ENCODE peak calls at places on chromosomes 16 and 17, in ten cellular contexts. One of them, this sample, is unnamed.

GRCh38 chr16:29975811-29976511 is 2.3 kb downstream of the TAOK2 start:
- DNase-seq in T-cell: no peak
- DNase-seq in GM10248: no peak
- DNase-seq in AG04450: no peak
- DNase-seq in left cardiac atrium: no peak
- DNase-seq in transverse colon: no peak
- DNase-seq in stimulated activated CD4-positive, alpha-beta T cell treated with anti-CD3 and anti-CD28 coated beads, Interleukin-4, amount 100 ng/mL, for 48 hours: no peak
- DNase-seq in tibial artery: no peak
- DNase-seq in activated CD4-positive, alpha-beta T cell treated with anti-CD3 and anti-CD28 coated beads, Interleukin-2, amount 10 ng/mL, durations not matched to agents 7 days and 5 days: no peak
- DNase-seq in uterus: no peak
- DNase-seq in this sample: peak; percentile 70

GRCh38 chr17:17516315-17516930 is 20.2 kb upstream of the RASD1 start:
- DNase-seq in T-cell: no peak
- DNase-seq in GM10248: no peak
- DNase-seq in AG04450: no peak
- DNase-seq in left cardiac atrium: no peak
- DNase-seq in transverse colon: no peak
- DNase-seq in stimulated activated CD4-positive, alpha-beta T cell treated with anti-CD3 and anti-CD28 coated beads, Interleukin-4, amount 100 ng/mL, for 48 hours: no peak
- DNase-seq in tibial artery: no peak
- DNase-seq in activated CD4-positive, alpha-beta T cell treated with anti-CD3 and anti-CD28 coated beads, Interleukin-2, amount 10 ng/mL, durations not matched to agents 7 days and 5 days: no peak
- DNase-seq in uterus: no peak
- DNase-seq in this sample: no peak

GRCh38 chr17:63571632-63572310 is 21.5 kb downstream of the DCAF7 start:
- DNase-seq in T-cell: no peak
- DNase-seq in GM10248: no peak
- DNase-seq in AG04450: peak; percentile 44
- DNase-seq in left cardiac atrium: no peak
- DNase-seq in transverse colon: no peak
- DNase-seq in stimulated activated CD4-positive, alpha-beta T cell treated with anti-CD3 and anti-CD28 coated beads, Interleukin-4, amount 100 ng/mL, for 48 hours: no peak
- DNase-seq in tibial artery: no peak
- DNase-seq in activated CD4-positive, alpha-beta T cell treated with anti-CD3 and anti-CD28 coated beads, Interleukin-2, amount 10 ng/mL, durations not matched to agents 7 days and 5 days: no peak
- DNase-seq in uterus: no peak
- DNase-seq in this sample: peak; percentile 58

GRCh38 chr17:82384730-82385429 is 13.3 kb downstream of the UTS2R start:
- DNase-seq in T-cell: no peak
- DNase-seq in GM10248: no peak
- DNase-seq in AG04450: no peak
- DNase-seq in left cardiac atrium: peak; percentile 45
- DNase-seq in transverse colon: peak; percentile 50
- DNase-seq in stimulated activated CD4-positive, alpha-beta T cell treated with anti-CD3 and anti-CD28 coated beads, Interleukin-4, amount 100 ng/mL, for 48 hours: no peak
- DNase-seq in tibial artery: peak; percentile 85
- DNase-seq in activated CD4-positive, alpha-beta T cell treated with anti-CD3 and anti-CD28 coated beads, Interleukin-2, amount 10 ng/mL, durations not matched to agents 7 days and 5 days: no peak
- DNase-seq in uterus: no peak
- DNase-seq in this sample: no peak

GRCh38 chr17:40560592-40561293 is 4.5 kb downstream of the CCR7 start:
- DNase-seq in T-cell: peak; percentile 54
- DNase-seq in GM10248: peak; percentile 83
- DNase-seq in AG04450: no peak
- DNase-seq in left cardiac atrium: peak; percentile 29
- DNase-seq in transverse colon: no peak
- DNase-seq in stimulated activated CD4-positive, alpha-beta T cell treated with anti-CD3 and anti-CD28 coated beads, Interleukin-4, amount 100 ng/mL, for 48 hours: peak; percentile 79
- DNase-seq in tibial artery: no peak
- DNase-seq in activated CD4-positive, alpha-beta T cell treated with anti-CD3 and anti-CD28 coated beads, Interleukin-2, amount 10 ng/mL, durations not matched to agents 7 days and 5 days: peak; percentile 83
- DNase-seq in uterus: peak; percentile 24
- DNase-seq in this sample: no peak

GRCh38 chr17:56316604-56317003 is 163.3 kb downstream of the ANKFN1 start:
- DNase-seq in T-cell: no peak
- DNase-seq in GM10248: no peak
- DNase-seq in AG04450: no peak
- DNase-seq in left cardiac atrium: no peak
- DNase-seq in transverse colon: no peak
- DNase-seq in stimulated activated CD4-positive, alpha-beta T cell treated with anti-CD3 and anti-CD28 coated beads, Interleukin-4, amount 100 ng/mL, for 48 hours: no peak
- DNase-seq in tibial artery: no peak
- DNase-seq in activated CD4-positive, alpha-beta T cell treated with anti-CD3 and anti-CD28 coated beads, Interleukin-2, amount 10 ng/mL, durations not matched to agents 7 days and 5 days: no peak
- DNase-seq in uterus: no peak
- DNase-seq in this sample: no peak

GRCh38 chr17:19978803-19979202 is 1.2 kb upstream of the AKAP10 start:
- DNase-seq in T-cell: no peak
- DNase-seq in GM10248: no peak
- DNase-seq in AG04450: no peak
- DNase-seq in left cardiac atrium: no peak
- DNase-seq in transverse colon: no peak
- DNase-seq in stimulated activated CD4-positive, alpha-beta T cell treated with anti-CD3 and anti-CD28 coated beads, Interleukin-4, amount 100 ng/mL, for 48 hours: no peak
- DNase-seq in tibial artery: no peak
- DNase-seq in activated CD4-positive, alpha-beta T cell treated with anti-CD3 and anti-CD28 coated beads, Interleukin-2, amount 10 ng/mL, durations not matched to agents 7 days and 5 days: no peak
- DNase-seq in uterus: no peak
- DNase-seq in this sample: no peak

GRCh38 chr16:29312835-29313558 is 93.5 kb downstream of the NPIPB11 start:
- DNase-seq in T-cell: no peak
- DNase-seq in GM10248: no peak
- DNase-seq in AG04450: no peak
- DNase-seq in left cardiac atrium: no peak
- DNase-seq in transverse colon: no peak
- DNase-seq in stimulated activated CD4-positive, alpha-beta T cell treated with anti-CD3 and anti-CD28 coated beads, Interleukin-4, amount 100 ng/mL, for 48 hours: no peak
- DNase-seq in tibial artery: peak; percentile 56
- DNase-seq in activated CD4-positive, alpha-beta T cell treated with anti-CD3 and anti-CD28 coated beads, Interleukin-2, amount 10 ng/mL, durations not matched to agents 7 days and 5 days: no peak
- DNase-seq in uterus: peak; percentile 71
- DNase-seq in this sample: no peak

GRCh38 chr17:56918916-56919315 is 5.1 kb upstream of the TRIM25 start:
- DNase-seq in T-cell: no peak
- DNase-seq in GM10248: no peak
- DNase-seq in AG04450: no peak
- DNase-seq in left cardiac atrium: no peak
- DNase-seq in transverse colon: no peak
- DNase-seq in stimulated activated CD4-positive, alpha-beta T cell treated with anti-CD3 and anti-CD28 coated beads, Interleukin-4, amount 100 ng/mL, for 48 hours: no peak
- DNase-seq in tibial artery: no peak
- DNase-seq in activated CD4-positive, alpha-beta T cell treated with anti-CD3 and anti-CD28 coated beads, Interleukin-2, amount 10 ng/mL, durations not matched to agents 7 days and 5 days: no peak
- DNase-seq in uterus: no peak
- DNase-seq in this sample: no peak

GRCh38 chr16:86505899-86506864 is 4.1 kb upstream of the FOXF1 start:
- DNase-seq in T-cell: no peak
- DNase-seq in GM10248: no peak
- DNase-seq in AG04450: no peak
- DNase-seq in left cardiac atrium: no peak
- DNase-seq in transverse colon: no peak
- DNase-seq in stimulated activated CD4-positive, alpha-beta T cell treated with anti-CD3 and anti-CD28 coated beads, Interleukin-4, amount 100 ng/mL, for 48 hours: no peak
- DNase-seq in tibial artery: no peak
- DNase-seq in activated CD4-positive, alpha-beta T cell treated with anti-CD3 and anti-CD28 coated beads, Interleukin-2, amount 10 ng/mL, durations not matched to agents 7 days and 5 days: no peak
- DNase-seq in uterus: no peak
- DNase-seq in this sample: no peak

GRCh38 chr16:55292491-55292890 is 31.5 kb upstream of the IRX6 start:
- DNase-seq in T-cell: no peak
- DNase-seq in GM10248: no peak
- DNase-seq in AG04450: no peak
- DNase-seq in left cardiac atrium: no peak
- DNase-seq in transverse colon: no peak
- DNase-seq in stimulated activated CD4-positive, alpha-beta T cell treated with anti-CD3 and anti-CD28 coated beads, Interleukin-4, amount 100 ng/mL, for 48 hours: no peak
- DNase-seq in tibial artery: no peak
- DNase-seq in activated CD4-positive, alpha-beta T cell treated with anti-CD3 and anti-CD28 coated beads, Interleukin-2, amount 10 ng/mL, durations not matched to agents 7 days and 5 days: no peak
- DNase-seq in uterus: no peak
- DNase-seq in this sample: no peak

GRCh38 chr16:89482087-89482823 is 8.1 kb downstream of the ANKRD11 start:
- DNase-seq in T-cell: no peak
- DNase-seq in GM10248: no peak
- DNase-seq in AG04450: no peak
- DNase-seq in left cardiac atrium: no peak
- DNase-seq in transverse colon: peak; percentile 45
- DNase-seq in stimulated activated CD4-positive, alpha-beta T cell treated with anti-CD3 and anti-CD28 coated beads, Interleukin-4, amount 100 ng/mL, for 48 hours: no peak
- DNase-seq in tibial artery: no peak
- DNase-seq in activated CD4-positive, alpha-beta T cell treated with anti-CD3 and anti-CD28 coated beads, Interleukin-2, amount 10 ng/mL, durations not matched to agents 7 days and 5 days: no peak
- DNase-seq in uterus: no peak
- DNase-seq in this sample: no peak

GRCh38 chr16:89261691-89262563 is 44.4 kb downstream of the ZNF778 start:
- DNase-seq in T-cell: no peak
- DNase-seq in GM10248: no peak
- DNase-seq in AG04450: no peak
- DNase-seq in left cardiac atrium: no peak
- DNase-seq in transverse colon: no peak
- DNase-seq in stimulated activated CD4-positive, alpha-beta T cell treated with anti-CD3 and anti-CD28 coated beads, Interleukin-4, amount 100 ng/mL, for 48 hours: no peak
- DNase-seq in tibial artery: no peak
- DNase-seq in activated CD4-positive, alpha-beta T cell treated with anti-CD3 and anti-CD28 coated beads, Interleukin-2, amount 10 ng/mL, durations not matched to agents 7 days and 5 days: no peak
- DNase-seq in uterus: no peak
- DNase-seq in this sample: no peak

GRCh38 chr16:28826141-28826540 is 3.3 kb downstream of the ATXN2L start:
- DNase-seq in T-cell: no peak
- DNase-seq in GM10248: no peak
- DNase-seq in AG04450: no peak
- DNase-seq in left cardiac atrium: no peak
- DNase-seq in transverse colon: no peak
- DNase-seq in stimulated activated CD4-positive, alpha-beta T cell treated with anti-CD3 and anti-CD28 coated beads, Interleukin-4, amount 100 ng/mL, for 48 hours: no peak
- DNase-seq in tibial artery: no peak
- DNase-seq in activated CD4-positive, alpha-beta T cell treated with anti-CD3 and anti-CD28 coated beads, Interleukin-2, amount 10 ng/mL, durations not matched to agents 7 days and 5 days: no peak
- DNase-seq in uterus: no peak
- DNase-seq in this sample: no peak

GRCh38 chr16:81060576-81061306 is 16.3 kb downstream of the C16orf46 start:
- DNase-seq in T-cell: no peak
- DNase-seq in GM10248: no peak
- DNase-seq in AG04450: no peak
- DNase-seq in left cardiac atrium: no peak
- DNase-seq in transverse colon: no peak
- DNase-seq in stimulated activated CD4-positive, alpha-beta T cell treated with anti-CD3 and anti-CD28 coated beads, Interleukin-4, amount 100 ng/mL, for 48 hours: no peak
- DNase-seq in tibial artery: no peak
- DNase-seq in activated CD4-positive, alpha-beta T cell treated with anti-CD3 and anti-CD28 coated beads, Interleukin-2, amount 10 ng/mL, durations not matched to agents 7 days and 5 days: no peak
- DNase-seq in uterus: no peak
- DNase-seq in this sample: no peak

GRCh38 chr17:63780507-63780906 is 6.5 kb downstream of the DDX42 start:
- DNase-seq in T-cell: no peak
- DNase-seq in GM10248: no peak
- DNase-seq in AG04450: no peak
- DNase-seq in left cardiac atrium: no peak
- DNase-seq in transverse colon: no peak
- DNase-seq in stimulated activated CD4-positive, alpha-beta T cell treated with anti-CD3 and anti-CD28 coated beads, Interleukin-4, amount 100 ng/mL, for 48 hours: no peak
- DNase-seq in tibial artery: no peak
- DNase-seq in activated CD4-positive, alpha-beta T cell treated with anti-CD3 and anti-CD28 coated beads, Interleukin-2, amount 10 ng/mL, durations not matched to agents 7 days and 5 days: no peak
- DNase-seq in uterus: no peak
- DNase-seq in this sample: peak; percentile 7

GRCh38 chr17:75843577-75844529 is at the start of gene UNC13D:
- DNase-seq in T-cell: peak; percentile 39
- DNase-seq in GM10248: peak; percentile 74
- DNase-seq in AG04450: no peak
- DNase-seq in left cardiac atrium: no peak
- DNase-seq in transverse colon: peak; percentile 55
- DNase-seq in stimulated activated CD4-positive, alpha-beta T cell treated with anti-CD3 and anti-CD28 coated beads, Interleukin-4, amount 100 ng/mL, for 48 hours: no peak
- DNase-seq in tibial artery: no peak
- DNase-seq in activated CD4-positive, alpha-beta T cell treated with anti-CD3 and anti-CD28 coated beads, Interleukin-2, amount 10 ng/mL, durations not matched to agents 7 days and 5 days: peak; percentile 70
- DNase-seq in uterus: no peak
- DNase-seq in this sample: peak; percentile 32

GRCh38 chr16:50640391-50640790 is 40.7 kb downstream of the SNX20 start:
- DNase-seq in T-cell: no peak
- DNase-seq in GM10248: no peak
- DNase-seq in AG04450: no peak
- DNase-seq in left cardiac atrium: no peak
- DNase-seq in transverse colon: no peak
- DNase-seq in stimulated activated CD4-positive, alpha-beta T cell treated with anti-CD3 and anti-CD28 coated beads, Interleukin-4, amount 100 ng/mL, for 48 hours: no peak
- DNase-seq in tibial artery: no peak
- DNase-seq in activated CD4-positive, alpha-beta T cell treated with anti-CD3 and anti-CD28 coated beads, Interleukin-2, amount 10 ng/mL, durations not matched to agents 7 days and 5 days: no peak
- DNase-seq in uterus: no peak
- DNase-seq in this sample: no peak

GRCh38 chr17:20143740-20144139 is 134.6 kb downstream of the SPECC1 start:
- DNase-seq in T-cell: no peak
- DNase-seq in GM10248: no peak
- DNase-seq in AG04450: no peak
- DNase-seq in left cardiac atrium: no peak
- DNase-seq in transverse colon: no peak
- DNase-seq in stimulated activated CD4-positive, alpha-beta T cell treated with anti-CD3 and anti-CD28 coated beads, Interleukin-4, amount 100 ng/mL, for 48 hours: no peak
- DNase-seq in tibial artery: no peak
- DNase-seq in activated CD4-positive, alpha-beta T cell treated with anti-CD3 and anti-CD28 coated beads, Interleukin-2, amount 10 ng/mL, durations not matched to agents 7 days and 5 days: no peak
- DNase-seq in uterus: no peak
- DNase-seq in this sample: no peak

GRCh38 chr17:64787255-64787920 is 125.3 kb upstream of the SMURF2 start:
- DNase-seq in T-cell: no peak
- DNase-seq in GM10248: no peak
- DNase-seq in AG04450: no peak
- DNase-seq in left cardiac atrium: no peak
- DNase-seq in transverse colon: peak; percentile 70
- DNase-seq in stimulated activated CD4-positive, alpha-beta T cell treated with anti-CD3 and anti-CD28 coated beads, Interleukin-4, amount 100 ng/mL, for 48 hours: no peak
- DNase-seq in tibial artery: no peak
- DNase-seq in activated CD4-positive, alpha-beta T cell treated with anti-CD3 and anti-CD28 coated beads, Interleukin-2, amount 10 ng/mL, durations not matched to agents 7 days and 5 days: no peak
- DNase-seq in uterus: no peak
- DNase-seq in this sample: no peak

This sample was measured in endothelial cell of umbilical vein.